ENCODE peak calls at places on chromosomes 7 and 10, in four cellular contexts. One of them, this sample, is unnamed.
A peak's percentile ranks its signal among the peaks of the same experiment; 100 is the strongest.

GRCh38 chr7:83060218-83060617 is 102.5 kb downstream of the PCLO start:
- DNase-seq in H9: no peak
- DNase-seq in GM23248: no peak
- DNase-seq in activated CD8-positive, alpha-beta memory T cell treated with anti-CD3 and anti-CD28 coated beads for 48 hours: no peak
- DNase-seq in this sample: no peak

GRCh38 chr7:114740095-114740494 is 181.8 kb upstream of the MDFIC start:
- DNase-seq in GM23248: no peak
- DNase-seq in H9: no peak
- DNase-seq in activated CD8-positive, alpha-beta memory T cell treated with anti-CD3 and anti-CD28 coated beads for 48 hours: no peak
- DNase-seq in this sample: no peak

GRCh38 chr10:62185914-62186692 is 82.5 kb downstream of the RTKN2 start:
- DNase-seq in H9: no peak
- DNase-seq in GM23248: no peak
- DNase-seq in activated CD8-positive, alpha-beta memory T cell treated with anti-CD3 and anti-CD28 coated beads for 48 hours: no peak
- DNase-seq in this sample: no peak

GRCh38 chr7:108598153-108598552 is 28.5 kb downstream of the DNAJB9 start:
- DNase-seq in H9: no peak
- DNase-seq in activated CD8-positive, alpha-beta memory T cell treated with anti-CD3 and anti-CD28 coated beads for 48 hours: no peak
- DNase-seq in GM23248: no peak
- DNase-seq in this sample: no peak

GRCh38 chr7:98034044-98035035 is 44.3 kb upstream of the OCM2 start:
- DNase-seq in H9: peak; percentile 64
- DNase-seq in activated CD8-positive, alpha-beta memory T cell treated with anti-CD3 and anti-CD28 coated beads for 48 hours: no peak
- DNase-seq in GM23248: peak; percentile 27
- DNase-seq in this sample: no peak

GRCh38 chr10:46096426-46096825 is 50.4 kb upstream of the MSMB start:
- DNase-seq in GM23248: peak; percentile 74
- DNase-seq in H9: no peak
- DNase-seq in activated CD8-positive, alpha-beta memory T cell treated with anti-CD3 and anti-CD28 coated beads for 48 hours: no peak
- DNase-seq in this sample: no peak

GRCh38 chr10:75592888-75593643 is 161.6 kb downstream of the LRMDA start:
- DNase-seq in GM23248: no peak
- DNase-seq in H9: no peak
- DNase-seq in activated CD8-positive, alpha-beta memory T cell treated with anti-CD3 and anti-CD28 coated beads for 48 hours: no peak
- DNase-seq in this sample: no peak

GRCh38 chr10:114697061-114697598 is 39.1 kb upstream of the ABLIM1 start:
- DNase-seq in H9: no peak
- DNase-seq in activated CD8-positive, alpha-beta memory T cell treated with anti-CD3 and anti-CD28 coated beads for 48 hours: no peak
- DNase-seq in GM23248: peak; percentile 74
- DNase-seq in this sample: no peak

GRCh38 chr7:46945328-46945727 is 636.6 kb downstream of the TNS3 start:
- DNase-seq in activated CD8-positive, alpha-beta memory T cell treated with anti-CD3 and anti-CD28 coated beads for 48 hours: no peak
- DNase-seq in H9: no peak
- DNase-seq in GM23248: peak; percentile 32
- DNase-seq in this sample: no peak

GRCh38 chr7:148204639-148205292 is 385.8 kb upstream of the C7orf33 start:
- DNase-seq in H9: no peak
- DNase-seq in GM23248: no peak
- DNase-seq in activated CD8-positive, alpha-beta memory T cell treated with anti-CD3 and anti-CD28 coated beads for 48 hours: no peak
- DNase-seq in this sample: no peak

GRCh38 chr7:29622335-29623265 is 59.0 kb downstream of the PRR15 start:
- DNase-seq in GM23248: peak; percentile 98
- DNase-seq in H9: no peak
- DNase-seq in activated CD8-positive, alpha-beta memory T cell treated with anti-CD3 and anti-CD28 coated beads for 48 hours: no peak
- DNase-seq in this sample: no peak

GRCh38 chr7:79982151-79982770 is 152.4 kb upstream of the GNAI1 start:
- DNase-seq in activated CD8-positive, alpha-beta memory T cell treated with anti-CD3 and anti-CD28 coated beads for 48 hours: no peak
- DNase-seq in GM23248: peak; percentile 61
- DNase-seq in H9: no peak
- DNase-seq in this sample: no peak

GRCh38 chr10:132865236-132865635 is 77.1 kb downstream of the CFAP46 start:
- DNase-seq in activated CD8-positive, alpha-beta memory T cell treated with anti-CD3 and anti-CD28 coated beads for 48 hours: no peak
- DNase-seq in H9: peak; percentile 28
- DNase-seq in GM23248: no peak
- DNase-seq in this sample: no peak

GRCh38 chr7:45590679-45591057 is 16.5 kb downstream of the ADCY1 start:
- DNase-seq in activated CD8-positive, alpha-beta memory T cell treated with anti-CD3 and anti-CD28 coated beads for 48 hours: no peak
- DNase-seq in H9: peak; percentile 27
- DNase-seq in GM23248: no peak
- DNase-seq in this sample: no peak

GRCh38 chr10:24958701-24959392 is 6.4 kb upstream of the PRTFDC1 start:
- DNase-seq in activated CD8-positive, alpha-beta memory T cell treated with anti-CD3 and anti-CD28 coated beads for 48 hours: no peak
- DNase-seq in GM23248: peak; percentile 64
- DNase-seq in H9: no peak
- DNase-seq in this sample: no peak

GRCh38 chr7:1010226-1010625 is 27.2 kb downstream of the CYP2W1 start:
- DNase-seq in H9: no peak
- DNase-seq in activated CD8-positive, alpha-beta memory T cell treated with anti-CD3 and anti-CD28 coated beads for 48 hours: no peak
- DNase-seq in GM23248: no peak
- DNase-seq in this sample: no peak

This sample was measured in omental fat pad.